ENCODE peak calls at places on chromosomes 4 and X, in ten cellular contexts. O is GM18507; E is sigmoid colon; K is Daoy; B is heart left ventricle; I is HTR-8/SVneo; N is hepatocyte; A is OCI-LY7; L is stimulated activated naive B cell treated with anti-CD40 and anti-IgM and Interleukin-4, amounts not matched to agents 10 μg/mL and 1 μg/mL and 100 μg/mL, for 72 hours; V is NCI-H1436. Y is an unnamed sample.

GRCh38 chrX:134460005-134460860 is at the start of gene HPRT1:
- DNase-seq in L (peak; percentile 66), A (peak; percentile 87), B (peak; percentile 86), I (peak; percentile 34), K (peak; percentile 81), E (peak; percentile 87), N (peak; percentile 88), O (peak; percentile 38), V (peak; percentile 82), Y (peak; percentile 87)

GRCh38 chr4:74374561-74375327 is 9.8 kb downstream of the EREG start:
- DNase-seq in I (peak; percentile 41), L (no peak), V (no peak), E (peak; percentile 66), O (no peak), A (no peak), K (peak; percentile 88), B (no peak), N (no peak), Y (no peak)

GRCh38 chr4:181569553-181569952 is 673.6 kb upstream of the TENM3 start:
- DNase-seq in B (no peak), L (no peak), A (peak; percentile 26), I (peak; percentile 71), K (peak; percentile 9), V (peak; percentile 23), O (no peak), N (peak; percentile 45), E (no peak), Y (no peak)

GRCh38 chrX:46698691-46699090 is 60.2 kb downstream of the SLC9A7 start:
- DNase-seq in L (no peak), N (no peak), O (no peak), I (no peak), E (no peak), V (no peak), K (no peak), A (no peak), B (no peak), Y (no peak)

GRCh38 chr4:88752076-88752463 is 54.4 kb upstream of the NAP1L5 start:
- DNase-seq in L (no peak), O (no peak), B (no peak), A (no peak), I (no peak), K (no peak), V (no peak), E (no peak), N (no peak), Y (no peak)

GRCh38 chr4:8371251-8371995 is 69.1 kb downstream of the ACOX3 start:
- DNase-seq in L (no peak), E (no peak), N (no peak), A (no peak), B (peak; percentile 21), V (no peak), I (no peak), O (no peak), K (no peak), Y (no peak)

GRCh38 chrX:46796574-46797191 is 37.8 kb upstream of the SLC9A7 start:
- DNase-seq in V (peak; percentile 36), B (peak; percentile 66), A (peak; percentile 70), O (peak; percentile 20), E (peak; percentile 76), K (peak; percentile 58), I (peak; percentile 39), N (peak; percentile 72), L (peak; percentile 57), Y (peak; percentile 87)

GRCh38 chr4:56118055-56118454 is 169.3 kb downstream of the CEP135 start:
- DNase-seq in E (no peak), K (no peak), O (no peak), N (no peak), I (no peak), V (peak; percentile 46), A (no peak), L (no peak), B (no peak), Y (no peak)

GRCh38 chr4:124777007-124777406 is 64.5 kb upstream of the ANKRD50 start:
- DNase-seq in A (no peak), O (no peak), I (no peak), V (no peak), L (no peak), K (no peak), B (no peak), E (no peak), N (no peak), Y (no peak)

GRCh38 chr4:110292994-110293744 is 94.8 kb upstream of the ELOVL6 start:
- DNase-seq in E (no peak), K (no peak), O (no peak), L (no peak), V (no peak), I (no peak), A (no peak), B (no peak), N (no peak), Y (no peak)